ENCODE peak calls at places on chromosome 6, in eight cellular contexts. One of them, this sample, is unnamed.

GRCh38 chr6:49799090-49799489 is 12.0 kb upstream of the PGK2 start:
- DNase-seq in activated CD4-positive, alpha-beta T cell treated with anti-CD3 and anti-CD28 coated beads, Interleukin-2, amount 50 U/mL, for 24 hours: no peak
- DNase-seq in pancreas: no peak
- DNase-seq in effector memory CD8-positive, alpha-beta T cell: no peak
- DNase-seq in psoas muscle: no peak
- DNase-seq in T-cell: no peak
- DNase-seq in GM04504: no peak
- DNase-seq in HL-60: no peak
- DNase-seq in this sample: no peak

GRCh38 chr6:4447646-4448315 is 312.4 kb upstream of the ECI2 start:
- DNase-seq in activated CD4-positive, alpha-beta T cell treated with anti-CD3 and anti-CD28 coated beads, Interleukin-2, amount 50 U/mL, for 24 hours: no peak
- DNase-seq in pancreas: no peak
- DNase-seq in effector memory CD8-positive, alpha-beta T cell: no peak
- DNase-seq in psoas muscle: no peak
- DNase-seq in T-cell: no peak
- DNase-seq in GM04504: no peak
- DNase-seq in HL-60: no peak
- DNase-seq in this sample: no peak

GRCh38 chr6:134935076-134935475 is 14.8 kb downstream of the ALDH8A1 start:
- DNase-seq in activated CD4-positive, alpha-beta T cell treated with anti-CD3 and anti-CD28 coated beads, Interleukin-2, amount 50 U/mL, for 24 hours: no peak
- DNase-seq in pancreas: no peak
- DNase-seq in effector memory CD8-positive, alpha-beta T cell: no peak
- DNase-seq in psoas muscle: no peak
- DNase-seq in T-cell: no peak
- DNase-seq in GM04504: no peak
- DNase-seq in HL-60: no peak
- DNase-seq in this sample: no peak

GRCh38 chr6:132780770-132781371 is 17.6 kb downstream of the SLC18B1 start:
- DNase-seq in activated CD4-positive, alpha-beta T cell treated with anti-CD3 and anti-CD28 coated beads, Interleukin-2, amount 50 U/mL, for 24 hours: no peak
- DNase-seq in pancreas: no peak
- DNase-seq in effector memory CD8-positive, alpha-beta T cell: no peak
- DNase-seq in psoas muscle: no peak
- DNase-seq in T-cell: no peak
- DNase-seq in GM04504: peak
- DNase-seq in HL-60: no peak
- DNase-seq in this sample: no peak

GRCh38 chr6:163872335-163872734 is 457.8 kb downstream of the QKI start:
- DNase-seq in activated CD4-positive, alpha-beta T cell treated with anti-CD3 and anti-CD28 coated beads, Interleukin-2, amount 50 U/mL, for 24 hours: no peak
- DNase-seq in pancreas: no peak
- DNase-seq in effector memory CD8-positive, alpha-beta T cell: no peak
- DNase-seq in psoas muscle: no peak
- DNase-seq in T-cell: no peak
- DNase-seq in GM04504: no peak
- DNase-seq in HL-60: no peak
- DNase-seq in this sample: no peak

GRCh38 chr6:135514706-135515105 is 17.2 kb upstream of the AHI1 start:
- DNase-seq in activated CD4-positive, alpha-beta T cell treated with anti-CD3 and anti-CD28 coated beads, Interleukin-2, amount 50 U/mL, for 24 hours: no peak
- DNase-seq in pancreas: no peak
- DNase-seq in effector memory CD8-positive, alpha-beta T cell: no peak
- DNase-seq in psoas muscle: no peak
- DNase-seq in T-cell: no peak
- DNase-seq in GM04504: no peak
- DNase-seq in HL-60: no peak
- DNase-seq in this sample: no peak

GRCh38 chr6:33454009-33454946 is at the start of gene ZBTB9:
- DNase-seq in activated CD4-positive, alpha-beta T cell treated with anti-CD3 and anti-CD28 coated beads, Interleukin-2, amount 50 U/mL, for 24 hours: peak
- DNase-seq in pancreas: peak
- DNase-seq in effector memory CD8-positive, alpha-beta T cell: peak
- DNase-seq in psoas muscle: peak
- DNase-seq in T-cell: peak
- DNase-seq in GM04504: peak
- DNase-seq in HL-60: peak
- DNase-seq in this sample: peak

GRCh38 chr6:31042801-31043200 is 32.5 kb downstream of the MUC22 start:
- DNase-seq in activated CD4-positive, alpha-beta T cell treated with anti-CD3 and anti-CD28 coated beads, Interleukin-2, amount 50 U/mL, for 24 hours: no peak
- DNase-seq in pancreas: no peak
- DNase-seq in effector memory CD8-positive, alpha-beta T cell: peak
- DNase-seq in psoas muscle: no peak
- DNase-seq in T-cell: peak
- DNase-seq in GM04504: no peak
- DNase-seq in HL-60: peak
- DNase-seq in this sample: no peak

GRCh38 chr6:164154588-164154987 is 740.1 kb downstream of the QKI start:
- DNase-seq in activated CD4-positive, alpha-beta T cell treated with anti-CD3 and anti-CD28 coated beads, Interleukin-2, amount 50 U/mL, for 24 hours: no peak
- DNase-seq in pancreas: no peak
- DNase-seq in effector memory CD8-positive, alpha-beta T cell: no peak
- DNase-seq in psoas muscle: no peak
- DNase-seq in T-cell: no peak
- DNase-seq in GM04504: no peak
- DNase-seq in HL-60: no peak
- DNase-seq in this sample: no peak

GRCh38 chr6:19837511-19838441 is 606 bp downstream of the ID4 start:
- DNase-seq in activated CD4-positive, alpha-beta T cell treated with anti-CD3 and anti-CD28 coated beads, Interleukin-2, amount 50 U/mL, for 24 hours: no peak
- DNase-seq in pancreas: peak
- DNase-seq in effector memory CD8-positive, alpha-beta T cell: no peak
- DNase-seq in psoas muscle: peak
- DNase-seq in T-cell: no peak
- DNase-seq in GM04504: no peak
- DNase-seq in HL-60: no peak
- DNase-seq in this sample: no peak

GRCh38 chr6:130183271-130184222 is 39.2 kb downstream of the SAMD3 start:
- DNase-seq in activated CD4-positive, alpha-beta T cell treated with anti-CD3 and anti-CD28 coated beads, Interleukin-2, amount 50 U/mL, for 24 hours: no peak
- DNase-seq in pancreas: no peak
- DNase-seq in effector memory CD8-positive, alpha-beta T cell: peak
- DNase-seq in psoas muscle: no peak
- DNase-seq in T-cell: peak
- DNase-seq in GM04504: no peak
- DNase-seq in HL-60: no peak
- DNase-seq in this sample: no peak

GRCh38 chr6:107736713-107737396 is 87.3 kb downstream of the SCML4 start:
- DNase-seq in activated CD4-positive, alpha-beta T cell treated with anti-CD3 and anti-CD28 coated beads, Interleukin-2, amount 50 U/mL, for 24 hours: no peak
- DNase-seq in pancreas: no peak
- DNase-seq in effector memory CD8-positive, alpha-beta T cell: no peak
- DNase-seq in psoas muscle: no peak
- DNase-seq in T-cell: no peak
- DNase-seq in GM04504: no peak
- DNase-seq in HL-60: no peak
- DNase-seq in this sample: no peak

GRCh38 chr6:11317885-11318771 is 85.7 kb upstream of the NEDD9 start:
- DNase-seq in activated CD4-positive, alpha-beta T cell treated with anti-CD3 and anti-CD28 coated beads, Interleukin-2, amount 50 U/mL, for 24 hours: peak
- DNase-seq in pancreas: no peak
- DNase-seq in effector memory CD8-positive, alpha-beta T cell: peak
- DNase-seq in psoas muscle: peak
- DNase-seq in T-cell: peak
- DNase-seq in GM04504: peak
- DNase-seq in HL-60: peak
- DNase-seq in this sample: peak

GRCh38 chr6:95087394-95088097 is 489.8 kb upstream of the MANEA start:
- DNase-seq in activated CD4-positive, alpha-beta T cell treated with anti-CD3 and anti-CD28 coated beads, Interleukin-2, amount 50 U/mL, for 24 hours: no peak
- DNase-seq in pancreas: no peak
- DNase-seq in effector memory CD8-positive, alpha-beta T cell: no peak
- DNase-seq in psoas muscle: no peak
- DNase-seq in T-cell: no peak
- DNase-seq in GM04504: peak
- DNase-seq in HL-60: no peak
- DNase-seq in this sample: no peak

GRCh38 chr6:149935668-149936067 is 6.1 kb upstream of the ULBP2 start:
- DNase-seq in activated CD4-positive, alpha-beta T cell treated with anti-CD3 and anti-CD28 coated beads, Interleukin-2, amount 50 U/mL, for 24 hours: no peak
- DNase-seq in pancreas: no peak
- DNase-seq in effector memory CD8-positive, alpha-beta T cell: no peak
- DNase-seq in psoas muscle: no peak
- DNase-seq in T-cell: no peak
- DNase-seq in GM04504: no peak
- DNase-seq in HL-60: no peak
- DNase-seq in this sample: no peak

GRCh38 chr6:116596815-116597214 is 19.5 kb upstream of the RSPH4A start:
- DNase-seq in activated CD4-positive, alpha-beta T cell treated with anti-CD3 and anti-CD28 coated beads, Interleukin-2, amount 50 U/mL, for 24 hours: no peak
- DNase-seq in pancreas: no peak
- DNase-seq in effector memory CD8-positive, alpha-beta T cell: no peak
- DNase-seq in psoas muscle: no peak
- DNase-seq in T-cell: no peak
- DNase-seq in GM04504: no peak
- DNase-seq in HL-60: no peak
- DNase-seq in this sample: no peak

This sample was measured in activated effector memory CD4-positive, alpha-beta T cell treated with Interleukin-2 at 50 U/mL for 16 hours.